ENCODE peak calls at places on chromosomes 7 and 10, in eight cellular contexts. C, V, E, X, N, D, I and F are unnamed samples.

GRCh38 chr10:118799779-118800178 is 45.0 kb upstream of the CACUL1 start:
- DNase-seq in N (no peak), V (no peak), E (no peak), D (no peak), X (peak; percentile 90), I (no peak), C (no peak), F (no peak)

GRCh38 chr7:149719050-149719899 is 54.1 kb downstream of the ZNF467 start:
- DNase-seq in V (no peak), C (no peak), D (no peak), E (no peak), X (peak; percentile 16), I (no peak), N (no peak), F (no peak)

GRCh38 chr7:134997214-134997885 is 11.0 kb downstream of the AGBL3 start:
- DNase-seq in X (no peak), I (no peak), D (no peak), V (no peak), C (no peak), E (no peak), N (no peak), F (no peak)

GRCh38 chr7:118862733-118863132 is 638.2 kb downstream of the ANKRD7 start:
- DNase-seq in V (no peak), C (no peak), I (no peak), X (no peak), N (no peak), D (no peak), E (no peak), F (no peak)

GRCh38 chr10:14904316-14904732 is 25.7 kb downstream of the SUV39H2 start:
- DNase-seq in V (no peak), E (no peak), N (no peak), D (no peak), I (no peak), C (no peak), X (no peak), F (no peak)

GRCh38 chr7:96649981-96650380 is 59.7 kb downstream of the SEM1 start:
- DNase-seq in I (no peak), X (peak; percentile 13), N (no peak), D (no peak), V (no peak), E (no peak), C (no peak), F (no peak)

GRCh38 chr7:34036069-34036920 is 131.0 kb downstream of the BMPER start:
- DNase-seq in V (peak; percentile 59), E (peak; percentile 9), N (no peak), X (no peak), D (peak; percentile 20), C (no peak), I (peak; percentile 69), F (no peak)

GRCh38 chr10:43068781-43069515 is 7.9 kb upstream of the RET start:
- DNase-seq in X (no peak), I (no peak), E (no peak), D (no peak), C (no peak), V (no peak), N (no peak), F (no peak)

GRCh38 chr10:33815776-33816175 is 481.3 kb upstream of the NRP1 start:
- DNase-seq in V (no peak), X (no peak), E (no peak), D (no peak), N (no peak), I (no peak), C (no peak), F (no peak)

GRCh38 chr7:747186-747585 is 20.1 kb upstream of the PRKAR1B start:
- DNase-seq in E (no peak), D (no peak), X (no peak), I (no peak), C (peak; percentile 2), N (no peak), V (no peak), F (no peak)

GRCh38 chr7:157228864-157229422 is 90.2 kb downstream of the UBE3C start:
- DNase-seq in I (peak; percentile 82), C (no peak), X (no peak), V (no peak), E (no peak), N (no peak), D (no peak), F (no peak)

GRCh38 chr7:106484562-106484961 is 176.4 kb downstream of the CCDC71L start:
- DNase-seq in X (no peak), I (no peak), E (no peak), D (no peak), C (no peak), V (no peak), N (peak; percentile 45), F (no peak)

GRCh38 chr7:44391746-44392617 is 66.6 kb upstream of the CAMK2B start:
- DNase-seq in X (no peak), C (no peak), E (no peak), I (peak; percentile 28), N (peak; percentile 8), D (no peak), V (peak; percentile 9), F (no peak)

GRCh38 chr7:124720195-124720594 is 45.4 kb downstream of the GPR37 start:
- DNase-seq in V (no peak), C (no peak), I (no peak), X (peak; percentile 62), E (no peak), N (no peak), D (no peak), F (no peak)

GRCh38 chr10:88270871-88271713 is 312.0 kb downstream of the RNLS start:
- DNase-seq in V (no peak), I (no peak), N (no peak), D (no peak), E (peak; percentile 9), X (peak; percentile 45), C (no peak), F (no peak)

DNA sequence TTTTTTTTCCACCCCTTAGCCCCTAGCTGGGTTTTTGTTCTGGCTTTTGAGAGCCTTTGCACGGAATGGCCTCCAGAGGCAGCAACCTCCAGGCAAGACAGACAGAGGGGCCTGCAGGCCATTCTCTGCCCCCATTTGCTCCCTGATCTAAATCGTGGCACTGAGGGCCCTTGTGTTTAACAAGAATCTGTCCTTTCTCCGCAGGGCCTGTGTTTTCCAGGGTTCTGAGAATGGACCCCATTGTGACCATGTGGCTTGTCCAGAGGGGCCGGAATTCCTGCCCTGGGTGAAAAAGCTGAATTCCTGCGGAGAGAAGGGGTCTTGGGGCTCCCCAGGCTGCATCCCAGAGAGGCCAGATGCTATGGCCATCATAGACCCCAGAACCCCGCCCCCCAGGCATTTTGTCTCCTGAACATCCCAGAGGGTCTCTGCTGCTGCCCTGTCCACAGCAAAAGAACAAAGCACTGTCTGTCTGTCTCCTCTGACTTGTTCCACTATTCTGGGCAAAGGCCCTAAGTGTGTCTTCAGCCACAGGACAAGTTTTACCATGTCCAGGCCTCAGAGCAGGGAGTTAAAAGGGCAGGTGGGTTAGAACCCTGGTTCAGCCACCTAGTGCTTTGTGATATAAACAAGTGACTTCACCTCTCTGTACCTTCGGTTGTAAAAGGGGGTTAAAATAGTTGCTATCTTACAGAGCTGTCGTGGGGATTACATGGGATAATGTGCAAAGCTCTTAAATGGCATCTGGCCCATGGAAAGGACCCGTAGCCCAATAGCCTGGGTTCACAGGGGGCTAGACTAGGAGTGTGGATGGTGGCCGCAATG is 155.6 kb downstream of the SH3PXD2A start:
- DNase-seq in C (no peak), I (no peak), D (no peak), N (no peak), X (no peak), E (no peak), V (no peak), F (no peak)
- TF ChIP-seq CTCF in C (no peak), I (peak; percentile 51), D (no peak), N (no peak), X (no peak), E (no peak), V (no peak), F (no peak)

GRCh38 chr7:70785427-70785826 is 346.5 kb upstream of the GALNT17 start:
- DNase-seq in X (peak; percentile 70), D (no peak), I (no peak), C (no peak), N (no peak), E (no peak), V (no peak), F (no peak)
- H3K9me3 ChIP-seq in X (no peaks in the 10 kb centered on the region), D (no peaks in the 10 kb centered on the region), I (no peaks in the 10 kb centered on the region), C (no peaks in the 10 kb centered on the region), N (no peaks in the 10 kb centered on the region), E (no peaks in the 10 kb centered on the region), V (no peaks in the 10 kb centered on the region), F (no peaks in the 10 kb centered on the region)

GRCh38 chr10:782751-783648 is 93.5 kb upstream of the DIP2C start:
- DNase-seq in X (no peak), E (no peak), V (peak; percentile 17), N (no peak), D (no peak), C (no peak), I (peak; percentile 47), F (no peak)

GRCh38 chr10:786666-787512 is 97.4 kb upstream of the DIP2C start:
- DNase-seq in I (peak; percentile 57), C (peak; percentile 42), D (no peak), V (peak; percentile 21), E (no peak), N (no peak), X (no peak), F (no peak)

GRCh38 chr10:785539-786214 is 96.2 kb upstream of the DIP2C start:
- DNase-seq in E (no peak), V (peak; percentile 20), N (no peak), I (no peak), X (no peak), C (no peak), D (no peak), F (no peak)

GRCh38 chr10:784377-784758 is 94.9 kb upstream of the DIP2C start:
- DNase-seq in D (no peak), E (no peak), X (no peak), I (peak; percentile 85), N (no peak), C (peak; percentile 43), V (peak; percentile 54), F (no peak)

GRCh38 chr10:784759-785538 is 95.5 kb upstream of the DIP2C start:
- DNase-seq in E (peak; percentile 46), D (peak; percentile 82), V (peak; percentile 86), C (peak; percentile 57), I (peak; percentile 87), N (peak; percentile 60), X (peak; percentile 58), F (peak; percentile 44)
- H3K4me3 ChIP-seq in E (peak overlapping the region; percentile 53), D (peak overlapping the region; percentile 58), V (no peak overlapping the region), C (peak overlapping the region; percentile 37), I (no peak overlapping the region), N (peak overlapping the region; percentile 18), X (peak overlapping the region; percentile 11), F (peak overlapping the region; percentile 72)

GRCh38 chr10:109926141-109926745 is 2.9 kb upstream of the XPNPEP1 start:
- DNase-seq in E (no peak), D (no peak), C (no peak), X (no peak), I (no peak), V (no peak), N (no peak), F (no peak)

GRCh38 chr10:109922353-109922975 is 847 bp downstream of the XPNPEP1 start:
- DNase-seq in N (no peak), V (no peak), I (no peak), D (no peak), E (no peak), X (no peak), C (no peak), F (no peak)

GRCh38 chr10:109924100-109924499 is 789 bp upstream of the XPNPEP1 start:
- DNase-seq in C (no peak), D (no peak), V (no peak), N (no peak), X (no peak), I (no peak), E (no peak), F (no peak)

GRCh38 chr10:109924947-109925620 is 1.8 kb upstream of the XPNPEP1 start:
- DNase-seq in I (no peak), V (no peak), E (no peak), C (no peak), X (no peak), N (no peak), D (no peak), F (no peak)

GRCh38 chr10:109922976-109923921 is at the start of gene XPNPEP1:
- DNase-seq in D (peak; percentile 90), C (peak; percentile 94), E (peak; percentile 90), I (peak; percentile 91), X (peak; percentile 81), V (peak; percentile 89), N (peak; percentile 86), F (peak; percentile 66)
- TF ChIP-seq CTCF in D (no peak), C (no peak), E (no peak), I (peak; percentile 18), X (no peak), V (no peak), N (peak; percentile 13), F (no peak)